ENCODE peak calls at places on chromosomes 16 and 17, in four cellular contexts. K is activated CD4-positive, alpha-beta T cell treated with anti-CD3 and anti-CD28 coated beads, Interleukin-2, amount 10 ng/mL, durations not matched to agents 7 days and 5 days; J is T-cell; E is prostate gland. G is an unnamed sample.

GRCh38 chr17:35089846-35090193 is 26.3 kb upstream of the RFFL start:
- DNase-seq in K (peak), J (peak), E (no peak), G (no peak)

GRCh38 chr17:43314582-43314981 is 80.8 kb upstream of the RNU2-1 start:
- DNase-seq in K (no peak), J (no peak), E (no peak), G (no peak)

GRCh38 chr17:74877592-74878543 is 5.1 kb upstream of the FDXR start:
- DNase-seq in K (no peak), J (no peak), E (no peak), G (peak)

GRCh38 chr17:67281053-67281452 is 36.1 kb upstream of the HELZ start:
- DNase-seq in K (no peak), J (no peak), E (no peak), G (no peak)

GRCh38 chr17:38727661-38728220 is 2.4 kb upstream of the CISD3 start:
- DNase-seq in K (peak), J (no peak), E (no peak), G (no peak)

GRCh38 chr17:30336369-30337171 is 2.7 kb upstream of the TMIGD1 start:
- DNase-seq in K (peak), J (peak), E (no peak), G (no peak)

GRCh38 chr17:68592004-68592403 is 9.2 kb downstream of the FAM20A start:
- DNase-seq in K (no peak), J (no peak), E (no peak), G (no peak)

GRCh38 chr17:80826955-80827645 is 164.5 kb upstream of the CHMP6 start:
- DNase-seq in K (peak), J (no peak), E (no peak), G (peak)

GRCh38 chr16:440627-441026 is 15.2 kb downstream of the RAB11FIP3 start:
- DNase-seq in K (no peak), J (no peak), E (no peak), G (no peak)

GRCh38 chr17:50133028-50133768 is 3.2 kb upstream of the SAMD14 start:
- DNase-seq in K (no peak), J (no peak), E (no peak), G (no peak)

GRCh38 chr17:46771601-46772012 is 46.9 kb downstream of the WNT3 start:
- DNase-seq in K (no peak), J (no peak), E (no peak), G (no peak)

GRCh38 chr16:56102159-56102798 is 89.0 kb upstream of the GNAO1 start:
- DNase-seq in K (no peak), J (no peak), E (no peak), G (peak)

GRCh38 chr16:76309639-76310335 is 32.6 kb downstream of the CNTNAP4 start:
- DNase-seq in K (no peak), J (no peak), E (no peak), G (no peak)